ENCODE peak calls at places on chromosome 21, in ten cellular contexts. S is body of pancreas; K is thoracic aorta; D is endodermal cell; G is MM.1S; L is HAP-1; R is CD8-positive, alpha-beta memory T cell; B is HCT116; N is Peyer's patch; Q is aorta. M is an unnamed sample. For H3K4me1, the result is how much of the 10 kb centered on the place peaks cover.

GRCh38 chr21:40754466-40754865 is 92.5 kb downstream of the DSCAM start:
- DNase-seq in S (no peak), K (no peak), D (no peak), G (no peak), L (no peak), R (no peak), B (no peak), N (no peak), Q (no peak), M (no peak)

GRCh38 chr21:35644523-35644922 is 415.8 kb downstream of the SETD4 start:
- DNase-seq in S (no peak), K (no peak), D (no peak), G (no peak), L (no peak), R (no peak), B (no peak), N (no peak), Q (no peak), M (no peak)

GRCh38 chr21:16863541-16863940 is 649.3 kb upstream of the CXADR start:
- DNase-seq in S (no peak), K (no peak), D (no peak), G (no peak), L (no peak), R (no peak), B (no peak), N (no peak), Q (no peak), M (no peak)

GRCh38 chr21:46124083-46124925 is 26.4 kb downstream of the COL6A2 start:
- DNase-seq in S (peak), K (no peak), D (peak), G (no peak), L (no peak), R (no peak), B (no peak), N (peak), Q (peak), M (no peak)

GRCh38 chr21:25573409-25574206 is 33.7 kb downstream of the MRPL39 start:
- DNase-seq in S (no peak), K (no peak), D (no peak), G (peak), L (peak), R (peak), B (peak), N (no peak), Q (no peak), M (peak)

GRCh38 chr21:45401916-45402900 is 2.8 kb upstream of the COL18A1 start:
- DNase-seq in S (no peak), K (no peak), D (peak), G (no peak), L (no peak), R (no peak), B (no peak), N (no peak), Q (peak), M (no peak)

GRCh38 chr21:17139696-17140095 is 373.1 kb upstream of the CXADR start:
- DNase-seq in S (no peak), K (no peak), D (no peak), G (peak), L (no peak), R (no peak), B (no peak), N (no peak), Q (no peak), M (no peak)

GRCh38 chr21:20424943-20425342 is 573.3 kb upstream of the NCAM2 start:
- DNase-seq in S (no peak), K (no peak), D (peak), G (no peak), L (no peak), R (no peak), B (no peak), N (no peak), Q (no peak), M (no peak)

GRCh38 chr21:26776320-26777021 is 68.7 kb downstream of the ADAMTS1 start:
- DNase-seq in S (no peak), K (no peak), D (no peak), G (no peak), L (no peak), R (no peak), B (no peak), N (no peak), Q (no peak), M (no peak)

GRCh38 chr21:38376693-38377092 is 119.9 kb downstream of the KCNJ15 start:
- DNase-seq in S (no peak), K (no peak), D (no peak), G (no peak), L (no peak), R (no peak), B (no peak), N (no peak), Q (peak), M (no peak)

GRCh38 chr21:38376235-38376634 is 119.4 kb downstream of the KCNJ15 start:
- DNase-seq in S (no peak), K (no peak), D (no peak), G (no peak), L (no peak), R (no peak), B (no peak), N (no peak), Q (no peak), M (no peak)

GRCh38 chr21:38380391-38381137 is 117.7 kb downstream of the ERG start:
- DNase-seq in S (no peak), K (no peak), D (no peak), G (no peak), L (no peak), R (no peak), B (no peak), N (no peak), Q (no peak), M (no peak)

GRCh38 chr21:38379171-38379570 is 119.1 kb downstream of the ERG start:
- DNase-seq in S (no peak), K (no peak), D (no peak), G (no peak), L (no peak), R (no peak), B (no peak), N (no peak), Q (no peak), M (no peak)

GRCh38 chr21:38377165-38378093 is 120.6 kb downstream of the KCNJ15 start:
- DNase-seq in S (no peak), K (no peak), D (no peak), G (no peak), L (no peak), R (no peak), B (no peak), N (no peak), Q (peak), M (no peak)
- H3K4me1 ChIP-seq in S (under half), K (under half), D (under half), G (under half), L (under half), R (under half), B (under half), N (under half), Q (under half), M (under half)

GRCh38 chr21:15112858-15113257 is 48.1 kb upstream of the NRIP1 start:
- DNase-seq in S (no peak), K (no peak), D (no peak), G (no peak), L (no peak), R (no peak), B (no peak), N (no peak), Q (no peak), M (no peak)
- H3K4me1 ChIP-seq in S (under half), K (under half), D (under half), G (under half), L (under half), R (under half), B (under half), N (under half), Q (under half), M (under half)

GRCh38 chr21:42768324-42769121 is 110.8 kb downstream of the WDR4 start:
- DNase-seq in S (no peak), K (no peak), D (no peak), G (no peak), L (no peak), R (no peak), B (no peak), N (peak), Q (no peak), M (no peak)

GRCh38 chr21:42769183-42769819 is 110.0 kb downstream of the WDR4 start:
- DNase-seq in S (no peak), K (no peak), D (no peak), G (no peak), L (no peak), R (no peak), B (no peak), N (peak), Q (no peak), M (no peak)

GRCh38 chr21:42771503-42771805 is 107.9 kb downstream of the WDR4 start:
- DNase-seq in S (no peak), K (no peak), D (no peak), G (no peak), L (no peak), R (no peak), B (no peak), N (no peak), Q (no peak), M (no peak)

GRCh38 chr21:42770717-42771502 is 108.4 kb downstream of the WDR4 start:
- DNase-seq in S (no peak), K (no peak), D (no peak), G (no peak), L (no peak), R (no peak), B (no peak), N (peak), Q (no peak), M (no peak)

DNA sequence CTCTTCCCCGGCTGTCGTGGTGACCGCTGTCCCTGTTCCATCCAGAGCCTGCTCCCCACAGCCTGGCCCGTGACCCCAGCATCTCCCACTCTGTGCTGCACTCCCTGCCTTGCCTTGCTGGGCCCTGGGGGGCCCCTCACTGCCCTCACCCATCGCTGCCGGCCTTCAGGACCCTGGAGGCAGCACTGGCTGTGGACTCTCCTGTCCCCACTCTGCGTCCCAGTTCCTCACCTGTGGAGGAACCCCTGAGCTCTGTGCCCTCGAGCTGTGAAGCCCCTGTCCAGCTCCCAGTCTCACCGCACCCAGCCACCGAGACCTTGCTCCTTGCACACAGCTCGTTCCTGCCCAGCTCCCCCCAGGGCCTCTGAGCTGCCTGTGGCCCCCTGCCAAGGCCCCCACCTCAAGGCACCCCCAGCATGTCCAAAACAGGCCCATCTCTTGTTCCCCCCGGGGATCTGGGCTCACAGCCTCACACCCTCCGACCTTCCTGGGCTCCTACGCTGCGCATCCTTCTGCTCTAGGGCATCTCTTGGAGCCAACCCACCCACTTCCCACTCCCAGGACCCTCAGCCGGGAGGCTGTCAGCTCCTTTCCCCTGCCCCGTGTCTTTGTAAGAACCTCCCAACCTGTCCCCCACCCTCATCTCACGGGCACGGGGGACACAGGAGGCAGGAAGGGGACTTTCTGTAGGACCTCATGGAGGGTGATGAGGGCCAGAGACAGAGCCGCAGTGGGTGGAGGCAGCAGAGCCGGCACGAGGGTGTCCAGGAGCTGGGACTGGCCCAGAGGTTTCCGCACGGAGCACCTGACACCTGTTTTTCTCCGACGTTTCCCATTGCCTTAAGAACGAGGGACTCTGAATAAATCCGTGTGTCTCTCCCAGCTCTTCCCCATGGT is 109.3 kb downstream of the WDR4 start:
- DNase-seq in S (no peak), K (no peak), D (no peak), G (no peak), L (no peak), R (no peak), B (no peak), N (peak), Q (no peak), M (no peak)
- H3K4me1 ChIP-seq in S (under half), K (under half), D (under half), G (under half), L (under half), R (under half), B (under half), N (under half), Q (under half), M (under half)

DNA sequence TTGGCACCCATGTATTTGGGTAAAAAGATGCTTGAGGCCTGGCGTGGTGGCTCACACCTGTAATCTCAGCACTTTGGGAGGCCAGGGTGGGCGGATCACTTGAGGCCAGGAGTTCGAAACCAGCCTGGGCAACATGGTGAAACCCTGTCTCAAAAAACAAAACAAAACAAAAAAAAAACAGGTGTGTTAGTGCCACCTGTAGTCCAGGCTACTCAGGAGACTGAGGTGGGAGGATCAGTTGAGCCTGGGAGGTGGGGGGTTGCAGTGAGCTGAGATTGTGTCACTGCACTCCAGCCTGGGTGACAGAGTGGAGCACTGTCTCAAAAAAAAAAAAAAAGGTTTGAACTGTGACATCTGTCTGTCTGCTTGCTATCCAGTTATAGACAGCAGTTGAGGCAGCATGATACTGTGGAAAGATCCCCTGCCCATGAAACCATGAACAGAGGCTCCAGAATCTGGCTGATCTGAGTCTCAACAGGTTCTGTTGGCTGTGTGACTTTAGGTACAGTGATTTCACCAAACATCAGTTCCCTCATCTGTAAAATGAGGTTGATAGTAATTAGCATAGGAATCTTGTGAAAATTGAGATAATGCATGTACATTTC is 5.7 kb downstream of the DYRK1A start:
- DNase-seq in S (no peak), K (no peak), D (no peak), G (no peak), L (no peak), R (no peak), B (no peak), N (no peak), Q (no peak), M (no peak)
- H3K4me1 ChIP-seq in S (half or more), K (half or more), D (under half), G (under half), L (under half), R (half or more), B (half or more), N (under half), Q (under half), M (under half)

GRCh38 chr21:43925096-43925481 is 60.1 kb downstream of the AGPAT3 start:
- DNase-seq in S (no peak), K (no peak), D (no peak), G (no peak), L (no peak), R (no peak), B (no peak), N (peak), Q (no peak), M (no peak)

GRCh38 chr21:43924421-43925095 is 59.5 kb downstream of the AGPAT3 start:
- DNase-seq in S (no peak), K (no peak), D (no peak), G (no peak), L (no peak), R (no peak), B (no peak), N (no peak), Q (no peak), M (no peak)

GRCh38 chr21:43926196-43926595 is 61.2 kb downstream of the AGPAT3 start:
- DNase-seq in S (no peak), K (no peak), D (no peak), G (no peak), L (no peak), R (no peak), B (no peak), N (no peak), Q (no peak), M (no peak)

GRCh38 chr21:43927591-43928229 is 62.7 kb downstream of the AGPAT3 start:
- DNase-seq in S (no peak), K (no peak), D (no peak), G (no peak), L (no peak), R (no peak), B (no peak), N (no peak), Q (no peak), M (no peak)

DNA sequence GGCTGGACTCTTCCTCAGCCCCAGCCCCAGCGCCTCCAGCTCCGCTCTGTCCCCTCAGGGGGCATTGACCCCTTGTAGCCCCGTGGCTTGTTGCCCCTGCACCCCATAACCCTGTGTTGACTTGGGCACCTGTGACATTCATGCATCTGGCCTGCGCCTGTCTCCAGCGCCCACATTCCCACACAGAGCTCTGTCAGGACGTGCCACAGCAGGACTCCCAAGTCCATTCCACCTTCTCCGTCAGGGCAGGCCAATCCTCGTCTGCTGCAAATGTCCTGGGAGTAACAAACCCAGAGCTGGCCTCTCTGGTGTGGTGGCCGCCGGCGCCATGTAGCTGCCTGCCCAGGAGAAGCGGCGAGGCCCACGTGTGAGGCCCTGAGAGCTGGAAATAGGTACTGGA is 60.6 kb downstream of the AGPAT3 start:
- DNase-seq in S (no peak), K (no peak), D (no peak), G (no peak), L (no peak), R (no peak), B (no peak), N (no peak), Q (no peak), M (no peak)
- H3K4me1 ChIP-seq in S (under half), K (under half), D (under half), G (under half), L (under half), R (under half), B (under half), N (under half), Q (under half), M (under half)

M was measured in GM12878.